ENCODE peak calls at places on chromosomes 11 and 22, in four cellular contexts. B, H, T and R are unnamed samples.

GRCh38 chr11:35237860-35238715 is 99.1 kb downstream of the CD44 start:
- DNase-seq in B (peak; percentile 30), T (peak; percentile 94), H (peak; percentile 83), R (no peak)

GRCh38 chr22:37172266-37173245 is 15.5 kb downstream of the C1QTNF6 start:
- DNase-seq in H (no peak), B (no peak), T (no peak), R (no peak)

GRCh38 chr11:14237333-14237988 is 121.5 kb downstream of the RRAS2 start:
- DNase-seq in B (no peak), H (peak; percentile 86), T (no peak), R (no peak)

GRCh38 chr11:130580372-130580771 is 131.9 kb downstream of the ADAMTS15 start:
- DNase-seq in T (peak; percentile 84), H (no peak), B (peak; percentile 69), R (peak; percentile 99)

GRCh38 chr22:37316875-37317371 is 34.6 kb downstream of the CYTH4 start:
- DNase-seq in H (peak; percentile 84), T (peak; percentile 74), B (peak; percentile 67), R (peak; percentile 65)

GRCh38 chr11:22558638-22559037 is 67.0 kb downstream of the FANCF start:
- DNase-seq in H (no peak), B (no peak), T (peak; percentile 55), R (peak; percentile 41)

GRCh38 chr11:111560785-111561184 is 20.3 kb downstream of the LAYN start:
- DNase-seq in T (no peak), B (no peak), H (no peak), R (no peak)

GRCh38 chr11:103433380-103433779 is 324.2 kb downstream of the DYNC2H1 start:
- DNase-seq in H (no peak), B (no peak), T (peak; percentile 2), R (peak; percentile 83)

GRCh38 chr22:27952091-27952490 is 33.0 kb upstream of the PITPNB start:
- DNase-seq in B (no peak), T (peak; percentile 59), H (no peak), R (peak; percentile 59)

GRCh38 chr11:31817621-31818493 is 6.7 kb upstream of the PAX6 start:
- DNase-seq in H (no peak), B (no peak), T (peak; percentile 63), R (no peak)

GRCh38 chr11:62999156-62999555 is 14.4 kb upstream of the SLC22A6 start:
- DNase-seq in H (no peak), T (no peak), B (no peak), R (no peak)

GRCh38 chr22:46731246-46732040 is 6.6 kb downstream of the CERK start:
- DNase-seq in B (no peak), H (no peak), T (no peak), R (no peak)

GRCh38 chr11:26936109-26936508 is 57.8 kb upstream of the FIBIN start:
- DNase-seq in H (no peak), B (no peak), T (peak; percentile 38), R (no peak)

GRCh38 chr11:64865286-64866172 is 12.9 kb downstream of the EHD1 start:
- DNase-seq in T (no peak), B (no peak), H (peak; percentile 80), R (peak; percentile 81)

GRCh38 chr11:121661796-121662508 is 209.2 kb upstream of the SORL1-AS1 start:
- DNase-seq in B (no peak), H (no peak), T (no peak), R (peak; percentile 78)

GRCh38 chr22:43275545-43275981 is 67.6 kb downstream of the SCUBE1 start:
- DNase-seq in H (no peak), B (no peak), T (no peak), R (no peak)

GRCh38 chr22:31119026-31119717 is 3.6 kb upstream of the INPP5J start:
- DNase-seq in T (no peak), B (no peak), H (no peak), R (no peak)

GRCh38 chr22:24025475-24025874 is 14.4 kb downstream of the CABIN1 start:
- DNase-seq in T (no peak), H (no peak), B (no peak), R (no peak)

GRCh38 chr11:17476317-17477083 is at the start of gene ABCC8:
- DNase-seq in B (no peak), T (no peak), H (no peak), R (no peak)

GRCh38 chr11:45247433-45247832 is 38.7 kb downstream of the SYT13 start:
- DNase-seq in B (no peak), T (no peak), H (no peak), R (no peak)

GRCh38 chr11:77346906-77347603 is 45.6 kb upstream of the GDPD4 start:
- DNase-seq in B (no peak), H (no peak), T (peak; percentile 84), R (peak; percentile 97)

GRCh38 chr11:110174645-110175310 is 81.6 kb downstream of the ZC3H12C start:
- DNase-seq in B (no peak), T (no peak), H (no peak), R (peak; percentile 74)

GRCh38 chr22:43185860-43186261 is 1.1 kb downstream of the TTLL12 start:
- DNase-seq in T (peak; percentile 62), H (peak; percentile 19), B (peak; percentile 71), R (no peak)

DNA sequence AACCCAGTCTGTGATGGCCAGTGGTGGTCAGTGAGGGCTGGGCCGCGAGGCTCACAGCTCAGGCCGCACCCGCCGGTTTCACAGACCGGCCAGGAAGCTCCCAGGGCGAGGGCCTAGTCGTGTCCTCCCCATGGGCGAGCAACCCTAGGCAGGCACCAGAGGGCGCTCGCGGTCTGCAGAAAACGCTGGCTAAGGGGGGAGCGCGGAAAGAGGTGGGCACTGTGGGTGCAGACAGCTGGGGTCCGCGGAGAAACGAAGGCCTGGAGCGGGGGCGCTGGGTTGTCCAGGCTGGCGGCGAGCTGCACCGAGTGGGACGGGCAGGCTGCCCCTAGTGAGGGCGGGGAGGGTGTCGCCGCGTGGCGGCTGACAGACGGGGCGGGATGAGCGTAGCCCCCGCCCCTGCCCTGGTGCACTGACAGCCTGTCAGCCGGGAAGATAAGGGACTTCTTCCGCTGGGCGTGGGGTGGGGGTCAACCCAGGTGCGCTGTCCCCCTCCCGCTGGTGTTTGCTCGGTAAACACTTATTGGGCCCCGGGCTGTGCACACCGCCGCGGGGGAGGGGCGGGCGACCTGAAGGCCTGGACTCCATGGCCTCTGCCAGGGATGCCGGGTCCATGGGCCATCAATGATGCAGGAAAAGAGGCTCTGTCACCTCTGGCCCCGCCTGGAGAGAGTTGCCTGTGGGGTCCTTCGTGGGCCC is 7.5 kb downstream of the GP1BB start:
- DNase-seq in H (peak; percentile 83), T (peak; percentile 83), B (peak; percentile 86), R (peak; percentile 33)
- TF ChIP-seq CTCF in H (peak; percentile 96), T (peak; percentile 98), B (peak; percentile 97), R (peak; percentile 54)

GRCh38 chr11:12161603-12162350 is 51.4 kb downstream of the MICAL2 start:
- DNase-seq in T (no peak), B (peak; percentile 14), H (no peak), R (no peak)

GRCh38 chr11:12160231-12160630 is 49.8 kb downstream of the MICAL2 start:
- DNase-seq in H (no peak), T (no peak), B (peak; percentile 10), R (no peak)

GRCh38 chr11:12161137-12161536 is 50.7 kb downstream of the MICAL2 start:
- DNase-seq in T (no peak), H (no peak), B (peak; percentile 17), R (no peak)

GRCh38 chr11:12159351-12160099 is 49.1 kb downstream of the MICAL2 start:
- DNase-seq in B (peak; percentile 39), H (no peak), T (peak; percentile 22), R (peak; percentile 93)

GRCh38 chr11:12160680-12161079 is 50.3 kb downstream of the MICAL2 start:
- DNase-seq in H (no peak), T (peak; percentile 41), B (peak; percentile 14), R (peak; percentile 76)
- H3K4me1 ChIP-seq in H (no peaks in the 10 kb centered on the region), T (no peaks in the 10 kb centered on the region), B (peaks cover 28% of the 10 kb centered on the region), R (peaks cover 88% of the 10 kb centered on the region)

GRCh38 chr11:97761175-97761574 is 1259.6 kb upstream of the CNTN5 start:
- DNase-seq in T (no peak), B (no peak), H (no peak), R (no peak)

GRCh38 chr11:97751952-97752351 is 1268.8 kb upstream of the CNTN5 start:
- DNase-seq in T (no peak), H (no peak), B (no peak), R (no peak)

GRCh38 chr11:97754976-97755375 is 1265.8 kb upstream of the CNTN5 start:
- DNase-seq in T (no peak), B (no peak), H (no peak), R (no peak)

GRCh38 chr11:97751405-97751804 is 1269.3 kb upstream of the CNTN5 start:
- DNase-seq in B (no peak), H (no peak), T (no peak), R (no peak)

GRCh38 chr11:97756571-97757335 is 1264.0 kb upstream of the CNTN5 start:
- DNase-seq in H (no peak), B (no peak), T (no peak), R (no peak)
- TF ChIP-seq CTCF in H (no peak), B (no peak), T (no peak), R (no peak)

GRCh38 chr22:39316440-39317083 is 2.9 kb downstream of the RPL3 start:
- DNase-seq in H (peak; percentile 83), B (peak; percentile 84), T (peak; percentile 91), R (peak; percentile 89)

GRCh38 chr22:39317084-39317755 is 2.2 kb downstream of the RPL3 start:
- DNase-seq in H (peak; percentile 83), T (no peak), B (no peak), R (no peak)

GRCh38 chr22:39318507-39319283 is 728 bp downstream of the RPL3 start:
- DNase-seq in B (no peak), H (peak; percentile 59), T (no peak), R (no peak)

GRCh38 chr22:39319284-39320170 is at the start of gene RPL3:
- DNase-seq in T (peak; percentile 100), H (peak; percentile 98), B (peak; percentile 97), R (peak; percentile 96)

GRCh38 chr22:39317756-39318506 is 1.5 kb downstream of the RPL3 start:
- DNase-seq in H (peak; percentile 24), B (no peak), T (no peak), R (no peak)
- H3K4me1 ChIP-seq in H (peaks cover 44% of the 10 kb centered on the region), B (peaks cover 11% of the 10 kb centered on the region), T (peaks cover 31% of the 10 kb centered on the region), R (peaks cover 40% of the 10 kb centered on the region)

GRCh38 chr11:2393941-2394817 is 6.4 kb upstream of the TSSC4 start:
- DNase-seq in H (peak; percentile 78), T (no peak), B (no peak), R (no peak)
- TF ChIP-seq CTCF in H (peak; percentile 62), T (no peak), B (no peak), R (no peak)

GRCh38 chr11:61968758-61969390 is 1.4 kb upstream of the FTH1 start:
- DNase-seq in H (no peak), B (peak; percentile 22), T (no peak), R (no peak)

GRCh38 chr11:61967924-61968757 is 707 bp upstream of the FTH1 start:
- DNase-seq in B (peak; percentile 54), H (peak; percentile 54), T (peak; percentile 63), R (no peak)

GRCh38 chr11:61967177-61967923 is at the start of gene FTH1:
- DNase-seq in H (peak; percentile 92), T (peak; percentile 96), B (peak; percentile 94), R (peak; percentile 66)

GRCh38 chr11:61969838-61970452 is 2.5 kb upstream of the FTH1 start:
- DNase-seq in H (no peak), B (no peak), T (peak; percentile 73), R (peak; percentile 79)

DNA sequence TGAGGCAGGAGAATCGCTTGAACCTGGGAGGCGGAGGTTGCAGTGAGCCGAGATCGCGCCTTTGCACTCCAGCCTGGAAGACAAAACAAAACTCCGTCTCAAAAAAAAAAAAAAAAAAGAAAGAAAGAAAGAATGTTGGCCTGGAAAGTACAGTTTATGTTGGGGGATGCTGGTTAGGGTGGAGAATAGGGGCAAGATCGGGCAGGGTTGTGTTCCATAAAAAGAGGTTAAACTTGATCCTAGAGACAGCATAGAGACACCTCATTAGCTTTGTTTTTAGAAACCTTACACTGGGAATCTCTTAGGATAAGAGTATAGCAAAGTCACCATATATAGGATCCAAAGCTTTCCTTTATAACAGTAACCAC is 1.9 kb upstream of the FTH1 start:
- DNase-seq in T (no peak), B (no peak), H (no peak), R (no peak)
- H3K4me1 ChIP-seq in T (peaks cover 56% of the 10 kb centered on the region), B (peaks cover 34% of the 10 kb centered on the region), H (peaks cover 62% of the 10 kb centered on the region), R (peaks cover 47% of the 10 kb centered on the region)